ENCODE peak calls at places on chromosomes 1 and 21, in nine cellular contexts. B, Y, D, N, M, X, J, C and I are unnamed samples.
A peak's percentile ranks its signal among the peaks of the same experiment; 100 is the strongest.

GRCh38 chr1:99590578-99591209 is 55.2 kb upstream of the PALMD start:
- DNase-seq in C (no peak), Y (peak; percentile 94), M (no peak), J (no peak), N (peak; percentile 6), B (no peak), D (peak; percentile 16), X (no peak), I (no peak)

GRCh38 chr1:220271706-220272046 is 577 bp downstream of the RAB3GAP2 start:
- DNase-seq in N (no peak), M (no peak), B (peak; percentile 14), J (no peak), Y (peak; percentile 26), D (peak; percentile 15), C (no peak), X (no peak), I (no peak)

GRCh38 chr1:101357444-101357986 is 120.7 kb downstream of the S1PR1 start:
- DNase-seq in M (peak; percentile 90), B (peak; percentile 47), C (peak; percentile 34), N (peak; percentile 59), X (no peak), J (peak; percentile 26), D (peak; percentile 63), Y (peak; percentile 80), I (peak; percentile 55)

GRCh38 chr21:18521204-18521603 is 117.6 kb upstream of the TMPRSS15 start:
- DNase-seq in N (no peak), X (no peak), B (no peak), M (no peak), J (no peak), D (no peak), Y (no peak), C (no peak), I (no peak)

GRCh38 chr1:214386747-214387146 is 105.8 kb downstream of the SMYD2 start:
- DNase-seq in C (no peak), Y (peak; percentile 42), B (no peak), M (no peak), D (no peak), N (no peak), X (no peak), J (no peak), I (no peak)

GRCh38 chr1:55421317-55421716 is 206.2 kb upstream of the USP24 start:
- DNase-seq in B (no peak), J (no peak), C (no peak), M (no peak), N (peak; percentile 30), D (no peak), X (no peak), Y (peak; percentile 36), I (no peak)

GRCh38 chr1:17148950-17149608 is 29.8 kb upstream of the PADI2 start:
- DNase-seq in C (no peak), B (no peak), M (no peak), D (no peak), J (no peak), N (no peak), Y (no peak), X (no peak), I (no peak)

GRCh38 chr1:27119270-27119618 is 35.7 kb downstream of the SLC9A1 start:
- DNase-seq in M (no peak), J (no peak), N (no peak), B (no peak), X (peak; percentile 88), D (no peak), C (peak; percentile 56), Y (no peak), I (no peak)

DNA sequence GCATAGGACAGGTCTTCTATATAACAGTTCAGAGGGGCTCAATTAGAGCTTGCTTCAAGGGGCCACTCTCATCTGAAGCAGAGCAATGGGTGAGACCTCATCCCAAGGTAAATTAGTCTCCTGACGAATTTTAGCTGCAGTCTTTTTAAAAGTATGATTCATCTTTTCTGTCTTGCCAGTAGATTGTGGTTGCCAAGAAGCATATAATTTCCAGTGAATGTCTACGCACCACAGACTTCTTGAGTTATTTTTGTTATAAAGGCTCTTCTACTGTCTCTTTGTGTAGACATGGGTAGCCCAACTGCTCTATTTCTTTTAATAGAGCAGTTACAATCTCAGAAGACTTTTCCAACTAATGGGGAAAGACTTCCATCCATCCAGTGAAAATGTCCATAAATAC is 108.9 kb upstream of the FMN2 start:
- DNase-seq in Y (no peak), D (no peak), C (no peak), J (no peak), X (no peak), B (no peak), M (no peak), N (no peak), I (no peak)
- H3K4me3 ChIP-seq in Y (no peak overlapping the region), D (no peak overlapping the region), C (no peak overlapping the region), J (no peak overlapping the region), X (no peak overlapping the region), B (no peak overlapping the region), M (no peak overlapping the region), N (no peak overlapping the region), I (no peak overlapping the region)

GRCh38 chr1:107536266-107536665 is 395.4 kb downstream of the NTNG1 start:
- DNase-seq in M (no peak), N (no peak), D (no peak), X (peak; percentile 73), B (peak; percentile 83), Y (no peak), C (no peak), J (no peak), I (peak; percentile 90)
- H3K27ac ChIP-seq in M (no peak overlapping the region), N (no peak overlapping the region), D (no peak overlapping the region), X (peak overlapping the region; percentile 43), B (peak overlapping the region; percentile 44), Y (no peak overlapping the region), C (no peak overlapping the region), J (no peak overlapping the region), I (peak overlapping the region; percentile 35)

DNA sequence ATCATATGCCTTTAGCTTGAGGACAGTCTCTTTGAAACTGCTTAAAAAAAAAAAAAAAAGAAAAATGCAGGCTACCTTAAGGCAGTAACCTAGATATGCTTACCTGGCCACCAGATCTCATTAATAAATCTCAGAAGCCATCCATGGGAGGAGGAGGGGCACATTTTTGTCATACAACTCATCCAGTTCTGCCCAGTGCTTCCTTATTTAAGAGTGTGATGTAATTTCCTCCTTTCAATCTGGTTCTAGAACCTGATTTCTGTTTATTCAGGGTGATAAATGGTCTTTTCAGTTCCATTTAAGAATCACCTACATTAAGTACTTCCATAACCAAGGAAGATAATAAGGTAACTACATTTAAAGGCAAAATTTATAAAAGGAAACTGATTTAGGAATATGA is 6.1 kb downstream of the ERRFI1 start:
- DNase-seq in M (no peak), X (no peak), C (no peak), N (peak; percentile 74), J (no peak), B (no peak), Y (peak; percentile 59), D (peak; percentile 66), I (peak; percentile 69)
- TF ChIP-seq POLR2A in M (no peak), X (no peak), C (no peak), N (no peak), J (no peak), B (no peak), Y (peak; percentile 41), D (no peak), I (no peak)

GRCh38 chr1:234748066-234748465 is 138.1 kb upstream of the IRF2BP2 start:
- DNase-seq in M (no peak), N (no peak), X (no peak), Y (no peak), D (no peak), B (no peak), C (no peak), J (no peak), I (no peak)

GRCh38 chr1:234745844-234746797 is 136.1 kb upstream of the IRF2BP2 start:
- DNase-seq in D (no peak), B (no peak), C (no peak), M (no peak), J (no peak), X (no peak), N (no peak), Y (peak; percentile 71), I (no peak)

GRCh38 chr1:234746798-234747196 is 136.8 kb upstream of the IRF2BP2 start:
- DNase-seq in Y (no peak), C (no peak), D (no peak), N (no peak), X (no peak), B (no peak), M (no peak), J (no peak), I (no peak)

GRCh38 chr1:234750922-234751595 is 141.1 kb upstream of the IRF2BP2 start:
- DNase-seq in Y (no peak), N (no peak), X (no peak), M (no peak), B (no peak), J (no peak), C (no peak), D (peak; percentile 78), I (peak; percentile 43)

GRCh38 chr1:234748713-234749112 is 138.7 kb upstream of the IRF2BP2 start:
- DNase-seq in D (no peak), Y (no peak), C (no peak), N (no peak), X (no peak), J (no peak), B (no peak), M (no peak), I (no peak)
- H3K4me3 ChIP-seq in D (no peak overlapping the region), Y (no peak overlapping the region), C (no peak overlapping the region), N (no peak overlapping the region), X (no peak overlapping the region), J (no peak overlapping the region), B (no peak overlapping the region), M (no peak overlapping the region), I (no peak overlapping the region)

GRCh38 chr1:168783424-168783823 is 54.4 kb upstream of the DPT start:
- DNase-seq in J (no peak), B (no peak), D (no peak), M (no peak), Y (no peak), N (no peak), C (no peak), X (no peak), I (no peak)
- H3K27ac ChIP-seq in J (no peak overlapping the region), B (peak overlapping the region; percentile 1), D (no peak overlapping the region), M (peak overlapping the region; percentile 60), Y (no peak overlapping the region), N (no peak overlapping the region), C (peak overlapping the region; percentile 26), X (peak overlapping the region; percentile 34), I (no peak overlapping the region)